ENCODE peak calls at places on chromosome 19, in six cellular contexts. One of them, this sample, is unnamed.

GRCh38 chr19:16153582-16154336 is 10.3 kb downstream of the HSH2D start:
- DNase-seq in fibroblast of lung: no peak
- DNase-seq in lower leg skin: no peak
- DNase-seq in AG09319: no peak
- DNase-seq in hepatic stellate cell: no peak
- DNase-seq in C1 segment of cervical spinal cord: no peak
- DNase-seq in this sample: no peak

GRCh38 chr19:8445488-8446001 is 770 bp downstream of the HNRNPM start:
- DNase-seq in lower leg skin: peak
- DNase-seq in fibroblast of lung: no peak
- DNase-seq in hepatic stellate cell: no peak
- DNase-seq in C1 segment of cervical spinal cord: no peak
- DNase-seq in AG09319: no peak
- DNase-seq in this sample: no peak

GRCh38 chr19:30566681-30567420 is 194.7 kb downstream of the ZNF536 start:
- DNase-seq in fibroblast of lung: no peak
- DNase-seq in C1 segment of cervical spinal cord: no peak
- DNase-seq in hepatic stellate cell: no peak
- DNase-seq in AG09319: no peak
- DNase-seq in lower leg skin: no peak
- DNase-seq in this sample: no peak

GRCh38 chr19:19280561-19280960 is 7.5 kb upstream of the TM6SF2 start:
- DNase-seq in lower leg skin: no peak
- DNase-seq in hepatic stellate cell: no peak
- DNase-seq in AG09319: peak
- DNase-seq in C1 segment of cervical spinal cord: peak
- DNase-seq in fibroblast of lung: peak
- DNase-seq in this sample: no peak

GRCh38 chr19:17889609-17890214 is 18.0 kb downstream of the SLC5A5 start:
- DNase-seq in fibroblast of lung: peak
- DNase-seq in hepatic stellate cell: no peak
- DNase-seq in AG09319: no peak
- DNase-seq in C1 segment of cervical spinal cord: no peak
- DNase-seq in lower leg skin: no peak
- DNase-seq in this sample: no peak

GRCh38 chr19:50383852-50384684 is at the start of gene POLD1:
- DNase-seq in lower leg skin: peak
- DNase-seq in AG09319: peak
- DNase-seq in fibroblast of lung: peak
- DNase-seq in hepatic stellate cell: peak
- DNase-seq in C1 segment of cervical spinal cord: peak
- DNase-seq in this sample: peak

GRCh38 chr19:4733755-4734345 is 10.2 kb upstream of the DPP9 start:
- DNase-seq in fibroblast of lung: no peak
- DNase-seq in hepatic stellate cell: no peak
- DNase-seq in C1 segment of cervical spinal cord: no peak
- DNase-seq in lower leg skin: no peak
- DNase-seq in AG09319: no peak
- DNase-seq in this sample: no peak

GRCh38 chr19:27774827-27775226 is 1438.1 kb downstream of the UQCRFS1 start:
- DNase-seq in AG09319: no peak
- DNase-seq in lower leg skin: no peak
- DNase-seq in C1 segment of cervical spinal cord: no peak
- DNase-seq in fibroblast of lung: no peak
- DNase-seq in hepatic stellate cell: no peak
- DNase-seq in this sample: no peak

GRCh38 chr19:38564981-38565685 is 52.6 kb downstream of the MAP4K1 start:
- DNase-seq in lower leg skin: no peak
- DNase-seq in fibroblast of lung: no peak
- DNase-seq in C1 segment of cervical spinal cord: no peak
- DNase-seq in AG09319: no peak
- DNase-seq in hepatic stellate cell: no peak
- DNase-seq in this sample: no peak

GRCh38 chr19:50482886-50483285 is 6.2 kb upstream of the GARIN5A start:
- DNase-seq in hepatic stellate cell: no peak
- DNase-seq in AG09319: no peak
- DNase-seq in C1 segment of cervical spinal cord: no peak
- DNase-seq in fibroblast of lung: no peak
- DNase-seq in lower leg skin: no peak
- DNase-seq in this sample: no peak

GRCh38 chr19:48573163-48573505 is 21.2 kb downstream of the SULT2B1 start:
- DNase-seq in C1 segment of cervical spinal cord: no peak
- DNase-seq in fibroblast of lung: no peak
- DNase-seq in hepatic stellate cell: no peak
- DNase-seq in lower leg skin: no peak
- DNase-seq in AG09319: no peak
- DNase-seq in this sample: no peak

GRCh38 chr19:14519860-14520407 is 1.7 kb upstream of the DNAJB1 start:
- DNase-seq in AG09319: no peak
- DNase-seq in lower leg skin: no peak
- DNase-seq in fibroblast of lung: peak
- DNase-seq in hepatic stellate cell: no peak
- DNase-seq in C1 segment of cervical spinal cord: peak
- DNase-seq in this sample: no peak

GRCh38 chr19:10681658-10682057 is 19.6 kb upstream of the QTRT1 start:
- DNase-seq in AG09319: no peak
- DNase-seq in fibroblast of lung: no peak
- DNase-seq in hepatic stellate cell: no peak
- DNase-seq in C1 segment of cervical spinal cord: no peak
- DNase-seq in lower leg skin: no peak
- DNase-seq in this sample: no peak

GRCh38 chr19:31204115-31204514 is 145.1 kb downstream of the TSHZ3 start:
- DNase-seq in hepatic stellate cell: no peak
- DNase-seq in fibroblast of lung: no peak
- DNase-seq in lower leg skin: no peak
- DNase-seq in C1 segment of cervical spinal cord: no peak
- DNase-seq in AG09319: no peak
- DNase-seq in this sample: no peak

GRCh38 chr19:5436948-5437306 is 18.3 kb upstream of the ZNRF4 start:
- DNase-seq in lower leg skin: no peak
- DNase-seq in hepatic stellate cell: no peak
- DNase-seq in fibroblast of lung: no peak
- DNase-seq in AG09319: no peak
- DNase-seq in C1 segment of cervical spinal cord: no peak
- DNase-seq in this sample: no peak